ENCODE peak calls at places on chromosomes 16 and 17, in five cellular contexts. I is A673, C is AG09319, L is body of pancreas, Q is NCI-H1092. U is an unnamed sample.

GRCh38 chr17:29138991-29139682 is 41.1 kb downstream of the MYO18A start:
- DNase-seq in I (no peak), C (no peak), L (no peak), Q (no peak), U (no peak)

GRCh38 chr17:559699-560378 is 154.8 kb downstream of the VPS53 start:
- DNase-seq in I (no peak), C (peak), L (no peak), Q (no peak), U (no peak)

GRCh38 chr17:4365628-4366311 is 705 bp downstream of the UBE2G1 start:
- DNase-seq in I (peak), C (no peak), L (peak), Q (no peak), U (no peak)

GRCh38 chr17:59521465-59522126 is 43.8 kb upstream of the DHX40 start:
- DNase-seq in I (peak), C (no peak), L (peak), Q (peak), U (peak)

GRCh38 chr17:64499805-64500486 is 3.1 kb upstream of the POLG2 start:
- DNase-seq in I (no peak), C (no peak), L (no peak), Q (no peak), U (no peak)

GRCh38 chr16:15601212-15601879 is 41.6 kb downstream of the MARF1 start:
- DNase-seq in I (no peak), C (no peak), L (no peak), Q (no peak), U (no peak)

GRCh38 chr16:68901910-68902309 is 58.6 kb downstream of the TANGO6 start:
- DNase-seq in I (peak), C (peak), L (no peak), Q (no peak), U (no peak)

GRCh38 chr17:29048440-29049360 is 5.8 kb downstream of the PIPOX start:
- DNase-seq in I (no peak), C (no peak), L (no peak), Q (peak), U (peak)

GRCh38 chr17:49197346-49197998 is 12.9 kb downstream of the GNGT2 start:
- DNase-seq in I (no peak), C (no peak), L (no peak), Q (no peak), U (no peak)